ENCODE peak calls at places on chromosome 4, in five cellular contexts. Q is dorsolateral prefrontal cortex, M is BE2C, B is left ventricle myocardium inferior, C is tibial nerve. F is an unnamed sample.

GRCh38 chr4:176593943-176594342 is 198.8 kb downstream of the VEGFC start:
- DNase-seq in B (no peak), M (no peak), Q (no peak), C (no peak), F (no peak)

GRCh38 chr4:122921971-122922876 is at the start of gene NUDT6:
- DNase-seq in M (peak; percentile 65), Q (peak; percentile 85), C (peak; percentile 58), B (peak; percentile 71), F (peak; percentile 22)

GRCh38 chr4:152045781-152046571 is 285.2 kb upstream of the GATB start:
- DNase-seq in C (no peak), M (peak; percentile 13), B (no peak), Q (no peak), F (peak; percentile 59)

GRCh38 chr4:166078956-166079355 is 205.9 kb downstream of the TLL1 start:
- DNase-seq in M (no peak), B (no peak), Q (no peak), C (no peak), F (no peak)

GRCh38 chr4:610411-611261 is 14.7 kb upstream of the PDE6B start:
- DNase-seq in B (peak; percentile 3), M (no peak), Q (peak; percentile 41), C (no peak), F (no peak)

GRCh38 chr4:166538491-166539005 is 665.5 kb downstream of the TLL1 start:
- DNase-seq in Q (no peak), C (no peak), M (no peak), B (no peak), F (no peak)

GRCh38 chr4:26197018-26197779 is 123.6 kb upstream of the RBPJ start:
- DNase-seq in M (no peak), Q (no peak), C (no peak), B (no peak), F (no peak)

GRCh38 chr4:188374870-188375269 is 235.6 kb downstream of the TRIML1 start:
- DNase-seq in C (no peak), Q (no peak), M (no peak), B (no peak), F (no peak)

GRCh38 chr4:98092833-98093439 is 50.3 kb downstream of the STPG2 start:
- DNase-seq in Q (no peak), B (no peak), M (peak; percentile 22), C (no peak), F (no peak)

GRCh38 chr4:97073194-97073593 is 1070.1 kb downstream of the STPG2 start:
- DNase-seq in Q (no peak), B (no peak), C (no peak), M (no peak), F (no peak)

GRCh38 chr4:105741548-105741947 is 33.0 kb downstream of the GSTCD start:
- DNase-seq in B (no peak), M (no peak), Q (no peak), C (no peak), F (no peak)

GRCh38 chr4:140662082-140662869 is 93.5 kb upstream of the UCP1 start:
- DNase-seq in M (no peak), B (no peak), C (no peak), Q (no peak), F (no peak)

GRCh38 chr4:79331126-79331876 is 5.4 kb upstream of the NAA11 start:
- DNase-seq in C (no peak), M (peak; percentile 30), Q (no peak), B (no peak), F (no peak)

GRCh38 chr4:18022572-18023039 is 1.1 kb upstream of the LCORL start:
- DNase-seq in Q (no peak), C (no peak), M (no peak), B (no peak), F (no peak)

GRCh38 chr4:147732516-147733193 is 767 bp downstream of the ARHGAP10 start:
- DNase-seq in B (peak; percentile 44), C (peak; percentile 23), Q (no peak), M (peak; percentile 46), F (no peak)

GRCh38 chr4:168604496-168605373 is 107.9 kb downstream of the PALLD start:
- DNase-seq in Q (no peak), C (no peak), M (no peak), B (no peak), F (no peak)

GRCh38 chr4:59455751-59456150 is 1744.4 kb upstream of the ADGRL3 start:
- DNase-seq in Q (no peak), C (no peak), B (no peak), M (no peak), F (no peak)

GRCh38 chr4:144710526-144710912 is 64.6 kb downstream of the HHIP start:
- DNase-seq in M (no peak), C (no peak), B (no peak), Q (no peak), F (no peak)

GRCh38 chr4:163748474-163748873 is 254.0 kb downstream of the TMA16 start:
- DNase-seq in M (peak; percentile 51), Q (no peak), C (no peak), B (no peak), F (no peak)

GRCh38 chr4:71239365-71239764 is 99.5 kb upstream of the SLC4A4 start:
- DNase-seq in B (no peak), C (no peak), Q (no peak), M (no peak), F (no peak)

GRCh38 chr4:166165829-166166420 is 292.9 kb downstream of the TLL1 start:
- DNase-seq in C (peak; percentile 12), B (no peak), Q (no peak), M (peak; percentile 38), F (peak; percentile 15)

GRCh38 chr4:88697588-88698329 is at the start of gene NAP1L5:
- DNase-seq in B (peak; percentile 67), M (peak; percentile 71), Q (peak; percentile 80), C (peak; percentile 55), F (no peak)

GRCh38 chr4:165600959-165601674 is 222.3 kb downstream of the CPE start:
- DNase-seq in Q (no peak), M (no peak), B (no peak), C (no peak), F (no peak)

GRCh38 chr4:53932784-53933183 is 131.6 kb downstream of the CHIC2 start:
- DNase-seq in C (no peak), B (no peak), M (no peak), Q (no peak), F (no peak)

GRCh38 chr4:176792348-176793059 is at the start of gene VEGFC:
- DNase-seq in M (peak; percentile 75), C (no peak), B (peak; percentile 68), Q (peak; percentile 62), F (peak; percentile 28)

GRCh38 chr4:119310826-119311225 is 11.1 kb downstream of the FABP2 start:
- DNase-seq in C (no peak), M (no peak), Q (no peak), B (no peak), F (no peak)

GRCh38 chr4:105015750-105016149 is 130.9 kb upstream of the TET2 start:
- DNase-seq in B (no peak), M (no peak), Q (no peak), C (no peak), F (no peak)

GRCh38 chr4:122167369-122167768 is 15.2 kb downstream of the BLTP1 start:
- DNase-seq in C (no peak), B (no peak), Q (no peak), M (no peak), F (no peak)

GRCh38 chr4:53119685-53120084 is 246.2 kb downstream of the SCFD2 start:
- DNase-seq in M (no peak), B (no peak), Q (no peak), C (peak; percentile 41), F (no peak)

GRCh38 chr4:125736057-125736456 is 421.3 kb downstream of the FAT4 start:
- DNase-seq in B (no peak), Q (no peak), M (no peak), C (no peak), F (no peak)

DNA sequence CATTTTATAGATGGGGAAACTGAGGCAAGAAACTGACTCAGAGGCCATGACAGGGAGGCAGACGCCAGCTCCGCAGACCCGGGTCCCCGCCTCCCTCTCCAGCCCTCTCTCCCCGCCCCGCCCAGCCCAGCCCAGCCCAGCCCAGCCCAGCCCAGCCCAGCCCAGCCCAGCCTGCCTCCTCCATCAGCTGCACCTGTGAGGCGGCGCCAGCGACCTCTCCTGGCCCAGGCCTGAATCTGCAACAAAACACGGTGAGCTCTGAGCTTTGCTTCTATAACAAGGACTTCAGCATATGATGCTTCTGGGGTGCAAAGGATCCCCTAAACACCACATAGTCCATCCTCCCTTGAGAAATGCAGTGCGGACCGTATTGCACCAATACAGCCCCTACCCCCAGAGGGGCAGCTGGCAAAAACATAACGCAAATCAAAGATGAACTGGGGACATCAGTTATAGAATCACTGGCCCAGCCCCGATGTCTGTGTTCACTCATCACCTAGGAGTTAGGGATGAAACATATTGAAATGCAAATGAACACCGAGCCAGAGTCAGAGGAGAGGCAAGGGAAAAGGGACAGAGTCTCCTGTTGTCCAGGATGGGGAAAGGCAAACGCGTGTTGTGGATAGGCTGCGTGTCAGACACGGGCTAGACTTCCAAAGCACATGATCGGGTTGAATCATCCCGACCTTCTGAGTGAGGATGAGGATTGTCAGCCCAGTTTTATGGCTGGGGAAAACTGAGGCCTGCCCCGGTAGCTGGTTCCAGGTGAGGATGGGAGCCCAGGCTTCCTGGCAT is 216.1 kb upstream of the PSAPL1 start:
- DNase-seq in Q (no peak), C (peak; percentile 44), M (peak; percentile 51), B (no peak), F (no peak)
- TF ChIP-seq CTCF in Q (no peak), C (no peak), M (peak; percentile 37), B (no peak), F (peak; percentile 37)

GRCh38 chr4:123994917-123995316 is 598.3 kb downstream of the SPRY1 start:
- DNase-seq in B (no peak), C (no peak), Q (no peak), M (no peak), F (no peak)
- TF ChIP-seq CTCF in B (peak; percentile 17), C (no peak), Q (no peak), M (peak; percentile 16), F (no peak)

DNA sequence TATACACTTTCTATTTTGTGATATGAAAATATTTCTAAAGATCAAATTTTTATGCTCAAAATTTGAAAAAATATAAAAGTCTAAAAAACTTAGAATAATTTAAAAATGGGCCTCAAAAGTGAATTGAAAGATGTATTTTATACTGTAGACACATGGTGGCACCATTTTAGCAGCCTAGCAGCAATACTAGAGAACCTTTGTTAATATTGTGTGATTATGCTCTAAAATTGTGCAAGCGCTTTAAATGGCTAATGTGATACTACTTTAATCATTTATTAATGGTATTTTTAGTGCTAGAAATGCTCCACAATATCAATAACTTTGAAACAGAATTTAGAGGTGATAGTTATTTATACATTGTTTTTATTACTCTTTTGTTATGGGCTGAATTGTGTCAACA is 3.7 kb upstream of the GUF1 start:
- DNase-seq in B (no peak), M (no peak), Q (no peak), C (no peak), F (no peak)
- TF ChIP-seq CTCF in B (no peak), M (no peak), Q (no peak), C (no peak), F (peak; percentile 37)

DNA sequence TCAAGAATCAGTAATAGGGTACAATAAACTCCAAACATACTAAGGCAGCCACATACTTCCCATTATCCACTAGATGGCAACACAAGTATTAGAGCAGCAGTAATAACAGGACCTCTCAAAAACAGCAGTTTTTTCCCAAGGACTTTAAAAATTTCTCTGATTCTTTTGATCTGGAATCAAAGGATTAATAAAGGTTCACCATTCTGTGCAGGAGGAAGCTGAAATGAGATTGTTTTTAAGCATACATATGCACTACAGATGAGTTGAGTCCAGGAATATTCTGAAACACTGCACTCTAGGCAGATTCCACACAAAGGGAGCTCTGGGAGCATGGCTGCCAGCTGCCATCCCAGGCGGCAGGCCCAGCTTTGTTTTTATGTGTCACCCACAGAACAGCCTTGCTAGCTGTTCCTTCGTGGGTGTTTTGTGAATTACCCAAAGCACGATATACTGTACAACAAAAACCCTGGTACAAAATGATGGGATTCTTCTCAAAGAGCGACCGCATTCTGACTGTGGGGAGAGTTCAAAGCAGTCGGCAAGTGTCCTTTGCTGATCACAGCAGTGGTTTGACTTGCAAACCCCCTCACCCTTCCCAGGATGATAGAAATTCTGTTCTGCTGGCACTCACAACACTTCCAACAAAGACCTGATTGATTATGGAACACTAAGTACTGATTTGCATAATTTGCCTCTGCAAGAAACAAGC is 61.0 kb downstream of the STX18 start:
- DNase-seq in Q (peak; percentile 80), M (no peak), B (no peak), C (no peak), F (no peak)
- TF ChIP-seq CTCF in Q (peak; percentile 66), M (peak; percentile 71), B (peak; percentile 44), C (peak; percentile 47), F (peak; percentile 38)

F was measured in D721Med.